ENCODE peak calls at places on chromosomes 3 and 15, in eight cellular contexts. H is HFF-Myc, C is nephron progenitor cell, F is epithelial cell of esophagus, Y is progenitor cell of endocrine pancreas, G is GM13976, N is heart left ventricle, X is GM20000. I is an unnamed sample.

GRCh38 chr3:46905661-46906451 is 28.3 kb downstream of the PTH1R start:
- DNase-seq in G (no peak), C (no peak), Y (no peak), H (no peak), F (no peak), X (no peak), N (peak), I (no peak)

GRCh38 chr15:93235926-93236781 is 147.1 kb upstream of the RGMA start:
- DNase-seq in C (no peak), X (no peak), Y (no peak), H (no peak), N (peak), G (no peak), F (no peak), I (no peak)

GRCh38 chr3:142112601-142113000 is 36.7 kb downstream of the TFDP2 start:
- DNase-seq in F (peak), X (no peak), Y (no peak), G (no peak), H (no peak), N (no peak), C (no peak), I (no peak)

GRCh38 chr3:158718490-158719170 is 13.6 kb downstream of the RARRES1 start:
- DNase-seq in X (no peak), F (peak), C (no peak), G (no peak), Y (no peak), H (peak), N (no peak), I (no peak)

GRCh38 chr15:85872125-85872524 is 77.4 kb upstream of the KLHL25 start:
- DNase-seq in N (no peak), C (no peak), G (no peak), Y (no peak), H (no peak), F (no peak), X (no peak), I (no peak)

GRCh38 chr3:24264748-24265158 is 229.9 kb downstream of the THRB start:
- DNase-seq in F (peak), X (peak), N (no peak), G (peak), C (no peak), H (no peak), Y (no peak), I (peak)

GRCh38 chr15:67556964-67557570 is 14.6 kb downstream of the MAP2K5 start:
- DNase-seq in C (no peak), N (no peak), G (no peak), Y (no peak), H (no peak), F (no peak), X (no peak), I (no peak)

GRCh38 chr3:7144696-7145308 is 283.9 kb downstream of the GRM7 start:
- DNase-seq in Y (no peak), G (peak), H (no peak), C (peak), F (peak), N (no peak), X (peak), I (peak)

GRCh38 chr3:10524270-10524669 is 18.9 kb upstream of the ATP2B2 start:
- DNase-seq in N (no peak), X (no peak), H (no peak), G (no peak), C (no peak), F (no peak), Y (no peak), I (no peak)

GRCh38 chr3:1346386-1346785 is 253.6 kb downstream of the CNTN6 start:
- DNase-seq in X (no peak), C (no peak), F (no peak), N (no peak), G (no peak), H (no peak), Y (no peak), I (no peak)

GRCh38 chr3:46482632-46483311 is 15.0 kb upstream of the RTP3 start:
- DNase-seq in G (no peak), H (no peak), Y (no peak), C (no peak), N (no peak), X (no peak), F (peak), I (no peak)

GRCh38 chr15:98363955-98364354 is 284.4 kb upstream of the IGF1R start:
- DNase-seq in N (no peak), F (no peak), C (no peak), Y (no peak), H (no peak), X (no peak), G (no peak), I (no peak)

GRCh38 chr15:47427463-47427862 is 289.8 kb upstream of the SEMA6D start:
- DNase-seq in N (no peak), F (no peak), Y (no peak), C (no peak), G (no peak), X (no peak), H (no peak), I (no peak)

GRCh38 chr15:98025237-98025636 is 64.7 kb downstream of the ARRDC4 start:
- DNase-seq in G (no peak), C (no peak), N (no peak), H (peak), F (peak), X (no peak), Y (no peak), I (no peak)

GRCh38 chr3:50264964-50265485 is 3.9 kb upstream of the SEMA3B start:
- DNase-seq in H (no peak), N (no peak), Y (no peak), G (no peak), F (peak), C (no peak), X (no peak), I (no peak)

GRCh38 chr15:58378241-58379085 is 53.3 kb upstream of the LIPC start:
- DNase-seq in H (no peak), N (no peak), Y (no peak), X (no peak), F (peak), G (no peak), C (no peak), I (no peak)

DNA sequence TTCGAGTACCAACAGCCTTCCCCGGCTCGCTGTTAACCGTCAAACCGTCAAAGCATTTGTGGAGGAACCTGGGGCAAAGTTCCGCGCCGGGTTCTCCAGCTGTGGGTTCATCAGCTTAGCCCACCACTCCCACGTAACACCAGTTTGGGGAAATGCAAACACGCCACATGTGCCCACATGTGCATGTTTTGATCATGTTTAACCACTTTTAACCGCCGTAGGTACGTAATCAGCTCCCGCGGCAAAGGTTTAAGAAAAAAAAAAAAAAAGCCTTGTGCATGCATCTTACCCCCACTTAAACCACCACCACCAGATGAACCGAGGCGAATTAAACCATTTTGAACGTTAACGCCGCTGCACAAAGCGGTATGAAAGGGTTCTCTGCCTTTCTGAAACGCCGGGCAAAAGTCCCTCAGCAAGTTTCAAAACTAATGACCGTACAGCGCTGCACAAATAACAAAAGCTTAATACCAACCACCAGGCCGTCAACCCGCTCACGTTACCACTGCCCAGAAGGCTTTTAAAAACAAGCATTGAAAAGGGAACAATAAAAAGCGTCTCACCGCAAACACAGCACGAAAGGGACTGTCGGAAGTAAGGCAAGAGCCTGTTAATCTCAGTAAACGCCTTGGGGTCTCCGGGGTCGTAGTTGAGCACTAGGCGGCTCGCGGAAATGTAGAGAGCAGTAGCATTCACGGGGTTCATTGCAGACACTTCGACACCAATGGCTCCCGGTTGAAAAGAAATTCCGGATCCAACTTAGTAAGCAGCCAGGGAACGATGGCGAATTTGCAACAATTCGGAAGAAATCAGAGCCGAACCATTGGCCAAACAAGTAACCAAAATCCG is 1.5 kb downstream of the MSL2 start:
- DNase-seq in G (no peak), X (peak), F (peak), Y (no peak), H (no peak), C (peak), N (peak), I (peak)
- TF ChIP-seq CTCF in G (no peak), X (no peak), F (no peak), Y (no peak), H (no peak), C (no peak), N (no peak), I (no peak)

GRCh38 chr3:13143381-13144004 is 70.3 kb upstream of the IQSEC1 start:
- DNase-seq in C (no peak), G (no peak), X (no peak), F (no peak), N (no peak), H (no peak), Y (no peak), I (no peak)

GRCh38 chr3:13144163-13145023 is 71.2 kb upstream of the IQSEC1 start:
- DNase-seq in F (no peak), N (no peak), Y (no peak), G (no peak), H (no peak), C (no peak), X (no peak), I (no peak)

GRCh38 chr3:13146643-13147143 is 73.5 kb upstream of the IQSEC1 start:
- DNase-seq in C (no peak), F (no peak), N (no peak), Y (no peak), H (no peak), X (no peak), G (no peak), I (no peak)

GRCh38 chr3:13145826-13146642 is 72.8 kb upstream of the IQSEC1 start:
- DNase-seq in Y (no peak), G (no peak), H (no peak), X (no peak), N (no peak), C (no peak), F (no peak), I (no peak)

DNA sequence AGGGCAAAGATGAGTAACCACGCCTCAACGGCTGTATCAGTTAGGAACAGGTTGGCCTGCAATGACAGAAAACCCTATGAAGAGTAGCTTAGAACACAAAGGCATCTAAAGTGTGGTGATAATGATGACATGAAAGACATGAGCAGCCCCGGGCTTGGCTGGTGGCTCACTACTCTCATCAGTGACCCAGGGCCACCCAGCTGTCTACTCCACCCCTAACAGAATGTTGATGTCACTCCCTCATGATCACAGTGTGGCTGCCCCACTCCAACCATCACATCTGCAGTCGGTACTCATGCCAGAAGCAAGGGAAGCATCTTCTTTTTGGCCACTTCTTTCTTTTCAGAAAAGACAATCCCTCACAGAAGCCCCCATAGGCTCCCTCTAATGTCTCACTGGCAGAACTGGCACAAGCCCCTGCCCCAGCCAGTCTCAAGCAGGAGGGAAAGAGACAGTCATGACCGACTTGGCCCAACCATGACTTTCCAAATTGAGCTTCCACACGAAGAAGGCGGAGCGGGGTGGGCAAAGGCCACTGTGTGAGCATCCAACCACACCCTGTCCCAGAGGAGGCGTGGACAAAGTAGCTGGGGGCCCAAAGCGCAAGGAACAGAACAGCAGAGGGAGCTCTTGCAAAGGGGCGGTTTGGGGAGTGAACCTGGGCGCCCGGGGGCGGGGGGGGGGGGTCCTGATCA is 72.0 kb upstream of the IQSEC1 start:
- DNase-seq in X (no peak), Y (no peak), H (no peak), N (no peak), C (no peak), F (no peak), G (no peak), I (no peak)
- TF ChIP-seq CTCF in X (no peak), Y (no peak), H (no peak), N (no peak), C (no peak), F (no peak), G (no peak), I (no peak)

DNA sequence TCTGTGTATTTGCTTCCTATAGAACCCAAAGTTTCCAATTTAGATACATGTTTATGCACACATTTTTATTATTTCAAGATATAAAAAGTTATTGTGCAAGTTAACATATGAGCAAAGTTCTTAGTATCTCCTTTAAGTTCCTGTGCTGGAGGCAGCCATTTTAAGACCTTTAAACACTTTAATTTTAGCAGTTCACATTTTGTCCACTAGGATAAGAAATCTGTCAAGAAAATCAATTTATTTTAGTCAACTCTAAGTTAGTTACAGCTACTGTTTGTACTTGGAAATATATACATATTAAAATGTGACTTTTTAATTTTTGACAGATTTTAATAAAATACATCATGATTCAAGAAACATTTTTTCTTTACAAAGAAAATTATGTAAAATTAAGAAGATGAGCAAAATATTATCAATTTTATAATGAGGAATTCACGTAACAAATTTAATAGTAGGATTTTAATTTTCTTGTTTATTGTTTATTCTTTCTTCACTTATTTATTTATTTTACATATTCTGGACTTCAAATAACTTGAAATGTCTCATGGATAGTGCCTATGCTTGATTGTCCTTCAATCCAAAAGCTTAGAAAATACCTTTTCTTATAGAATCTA is 402.6 kb upstream of the GBE1 start:
- DNase-seq in C (no peak), H (no peak), Y (no peak), F (peak), X (no peak), N (no peak), G (no peak), I (no peak)
- TF ChIP-seq CTCF in C (peak), H (no peak), Y (peak), F (peak), X (no peak), N (no peak), G (no peak), I (peak)

DNA sequence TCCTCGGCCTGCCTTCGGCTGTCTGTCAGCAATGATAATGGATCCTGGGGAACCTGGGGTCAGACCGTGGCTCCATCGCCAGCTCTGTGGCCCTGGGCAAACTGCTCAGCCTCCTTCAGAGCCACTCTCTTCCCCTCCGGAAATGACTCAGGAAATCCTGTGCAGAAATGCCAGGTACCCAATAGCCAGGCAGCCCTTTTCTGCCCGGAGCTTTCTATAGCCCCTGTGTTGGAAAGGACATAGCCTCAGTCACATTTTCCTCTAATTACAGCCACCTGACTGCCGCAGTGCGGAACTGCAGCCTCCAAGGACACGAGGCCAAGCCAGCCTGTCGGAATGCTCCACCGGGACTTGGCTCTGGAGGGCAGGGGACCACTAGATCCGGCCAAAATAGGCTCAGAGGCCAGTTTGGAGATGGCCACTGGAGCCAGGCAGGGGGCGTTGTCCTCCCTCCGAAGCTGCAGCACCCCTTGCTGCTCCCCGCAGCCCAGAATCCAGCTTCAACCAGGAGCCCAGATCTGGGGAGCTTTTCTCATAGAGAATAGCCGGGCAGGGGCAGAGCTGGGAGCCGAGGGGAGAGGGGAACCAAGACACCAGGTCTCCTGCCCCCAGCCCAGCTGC is 11.6 kb upstream of the ZXDC start:
- DNase-seq in F (peak), N (peak), C (peak), Y (no peak), H (no peak), G (no peak), X (no peak), I (peak)
- TF ChIP-seq CTCF in F (no peak), N (no peak), C (no peak), Y (peak), H (peak), G (no peak), X (no peak), I (no peak)

GRCh38 chr3:161854232-161854771 is 357.7 kb downstream of the OTOL1 start:
- DNase-seq in G (peak), X (peak), Y (no peak), N (no peak), C (peak), H (peak), F (peak), I (peak)
- TF ChIP-seq CTCF in G (peak), X (peak), Y (peak), N (no peak), C (peak), H (peak), F (peak), I (peak)

GRCh38 chr3:127546970-127547733 is 43.4 kb downstream of the TPRA1 start:
- DNase-seq in F (no peak), G (no peak), C (no peak), N (peak), Y (no peak), H (no peak), X (peak), I (no peak)

GRCh38 chr3:127545711-127546457 is 44.6 kb downstream of the TPRA1 start:
- DNase-seq in X (no peak), G (no peak), Y (no peak), H (no peak), C (no peak), N (no peak), F (no peak), I (no peak)

GRCh38 chr3:127549826-127550487 is 40.6 kb downstream of the TPRA1 start:
- DNase-seq in H (no peak), N (no peak), X (no peak), C (no peak), Y (no peak), F (peak), G (no peak), I (no peak)

GRCh38 chr3:127546517-127546916 is 44.0 kb downstream of the TPRA1 start:
- DNase-seq in H (no peak), F (no peak), Y (no peak), X (no peak), N (peak), G (no peak), C (no peak), I (no peak)

GRCh38 chr3:127547761-127548605 is 42.5 kb downstream of the TPRA1 start:
- DNase-seq in X (peak), Y (peak), H (no peak), F (peak), N (peak), C (peak), G (peak), I (peak)
- TF ChIP-seq CTCF in X (peak), Y (peak), H (peak), F (peak), N (peak), C (peak), G (peak), I (peak)

DNA sequence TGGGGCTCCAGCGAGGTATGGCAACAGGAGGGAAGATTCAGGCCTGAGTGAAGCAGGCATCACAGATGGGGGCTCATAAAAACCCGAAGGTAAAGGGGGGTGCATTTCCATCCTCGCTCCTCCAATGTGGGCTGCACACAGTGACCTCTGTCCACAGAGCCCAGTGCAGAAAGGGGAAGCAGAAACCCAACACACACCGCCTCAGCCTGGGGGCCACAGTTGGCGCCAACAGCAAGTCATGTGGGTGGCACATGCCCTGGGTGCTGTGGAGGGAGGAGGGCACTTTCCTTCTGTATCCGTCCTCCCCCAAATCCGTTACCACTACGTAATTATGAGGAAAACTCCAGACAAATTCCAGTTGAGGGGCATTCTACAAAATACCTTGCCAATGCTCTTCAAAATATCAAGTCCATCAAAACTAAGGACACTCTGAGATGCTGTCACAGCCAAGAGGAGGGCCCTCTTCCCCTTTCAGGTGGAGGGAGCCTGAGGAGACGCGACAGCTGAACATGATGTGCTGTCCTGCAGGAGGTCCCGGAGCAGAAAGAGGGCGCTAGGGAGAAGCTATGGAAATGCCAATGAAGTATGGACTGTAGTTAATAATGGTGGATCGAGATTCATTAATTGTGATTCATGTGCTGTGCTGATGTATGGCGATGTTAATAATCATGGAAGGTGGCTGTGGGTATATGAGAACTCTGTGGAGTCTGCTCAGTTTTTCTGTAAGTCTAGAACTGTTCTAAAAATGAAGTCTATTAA is 16.4 kb downstream of the APBA2 start:
- DNase-seq in F (no peak), X (no peak), H (no peak), N (no peak), C (no peak), G (no peak), Y (no peak), I (no peak)
- TF ChIP-seq CTCF in F (no peak), X (no peak), H (peak), N (no peak), C (no peak), G (no peak), Y (peak), I (no peak)

DNA sequence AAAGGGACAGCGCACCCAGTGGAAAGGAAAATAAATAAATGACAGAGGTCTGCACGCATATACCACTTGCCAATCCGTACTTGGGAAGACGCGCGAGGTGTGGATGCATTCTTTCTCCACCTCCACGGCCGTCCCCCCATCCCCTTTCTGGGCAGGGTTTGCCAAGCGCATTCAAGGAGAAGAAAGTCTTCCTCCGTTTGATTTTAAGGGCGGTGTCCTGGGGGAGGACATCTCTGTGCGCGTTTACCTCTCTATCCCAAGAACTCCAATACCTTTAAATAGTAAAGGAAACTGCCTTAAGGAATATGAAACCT is 576 bp upstream of the MB21D2 start:
- DNase-seq in G (no peak), C (no peak), N (no peak), F (no peak), H (no peak), X (no peak), Y (no peak), I (no peak)
- TF ChIP-seq CTCF in G (no peak), C (no peak), N (no peak), F (peak), H (no peak), X (no peak), Y (peak), I (no peak)

I was measured in endothelial cell.